ENCODE peak calls at places on chromosomes 5 and 9, in seven cellular contexts. One of them, this sample, is unnamed.

GRCh38 chr5:113270081-113270480 is 164.7 kb downstream of the TSSK1B start:
- DNase-seq in HFFc6: no peak
- DNase-seq in foreskin keratinocyte: no peak
- DNase-seq in heart left ventricle: no peak
- DNase-seq in GM20000: no peak
- DNase-seq in CD4-positive, alpha-beta T cell: no peak
- DNase-seq in endothelial cell of umbilical vein: peak
- DNase-seq in this sample: no peak

GRCh38 chr5:54862036-54862435 is 123.4 kb downstream of the ESM1 start:
- DNase-seq in heart left ventricle: no peak
- DNase-seq in foreskin keratinocyte: no peak
- DNase-seq in endothelial cell of umbilical vein: no peak
- DNase-seq in HFFc6: no peak
- DNase-seq in CD4-positive, alpha-beta T cell: no peak
- DNase-seq in GM20000: no peak
- DNase-seq in this sample: no peak

GRCh38 chr5:158754018-158754514 is 345.6 kb downstream of the EBF1 start:
- DNase-seq in HFFc6: peak
- DNase-seq in heart left ventricle: no peak
- DNase-seq in GM20000: no peak
- DNase-seq in endothelial cell of umbilical vein: no peak
- DNase-seq in CD4-positive, alpha-beta T cell: no peak
- DNase-seq in foreskin keratinocyte: no peak
- DNase-seq in this sample: no peak

GRCh38 chr5:28766565-28767158 is 1728.3 kb upstream of the CDH9 start:
- DNase-seq in heart left ventricle: no peak
- DNase-seq in HFFc6: peak
- DNase-seq in endothelial cell of umbilical vein: peak
- DNase-seq in CD4-positive, alpha-beta T cell: no peak
- DNase-seq in foreskin keratinocyte: peak
- DNase-seq in GM20000: no peak
- DNase-seq in this sample: no peak

GRCh38 chr9:110994771-110995241 is 43.5 kb downstream of the LPAR1 start:
- DNase-seq in HFFc6: peak
- DNase-seq in endothelial cell of umbilical vein: no peak
- DNase-seq in foreskin keratinocyte: no peak
- DNase-seq in heart left ventricle: no peak
- DNase-seq in GM20000: no peak
- DNase-seq in CD4-positive, alpha-beta T cell: no peak
- DNase-seq in this sample: no peak

GRCh38 chr5:124315746-124316415 is 430.6 kb downstream of the ZNF608 start:
- DNase-seq in HFFc6: no peak
- DNase-seq in endothelial cell of umbilical vein: no peak
- DNase-seq in heart left ventricle: no peak
- DNase-seq in CD4-positive, alpha-beta T cell: no peak
- DNase-seq in foreskin keratinocyte: peak
- DNase-seq in GM20000: no peak
- DNase-seq in this sample: no peak

GRCh38 chr5:37717613-37718431 is 122.0 kb downstream of the GDNF start:
- DNase-seq in HFFc6: peak
- DNase-seq in GM20000: no peak
- DNase-seq in CD4-positive, alpha-beta T cell: no peak
- DNase-seq in heart left ventricle: peak
- DNase-seq in foreskin keratinocyte: peak
- DNase-seq in endothelial cell of umbilical vein: peak
- DNase-seq in this sample: no peak

GRCh38 chr9:88197016-88197415 is 58.7 kb upstream of the SPATA31C2 start:
- DNase-seq in HFFc6: peak
- DNase-seq in CD4-positive, alpha-beta T cell: no peak
- DNase-seq in GM20000: no peak
- DNase-seq in foreskin keratinocyte: peak
- DNase-seq in endothelial cell of umbilical vein: no peak
- DNase-seq in heart left ventricle: no peak
- DNase-seq in this sample: no peak

GRCh38 chr5:169933127-169933526 is 47.2 kb downstream of the INSYN2B start:
- DNase-seq in CD4-positive, alpha-beta T cell: no peak
- DNase-seq in GM20000: no peak
- DNase-seq in HFFc6: no peak
- DNase-seq in heart left ventricle: no peak
- DNase-seq in endothelial cell of umbilical vein: no peak
- DNase-seq in foreskin keratinocyte: no peak
- DNase-seq in this sample: no peak

GRCh38 chr9:35920004-35920658 is 10.8 kb downstream of the SPAAR start:
- DNase-seq in CD4-positive, alpha-beta T cell: no peak
- DNase-seq in HFFc6: no peak
- DNase-seq in foreskin keratinocyte: no peak
- DNase-seq in heart left ventricle: no peak
- DNase-seq in GM20000: no peak
- DNase-seq in endothelial cell of umbilical vein: no peak
- DNase-seq in this sample: no peak

GRCh38 chr9:105459329-105459728 is 11.5 kb downstream of the FSD1L start:
- DNase-seq in GM20000: no peak
- DNase-seq in foreskin keratinocyte: no peak
- DNase-seq in HFFc6: no peak
- DNase-seq in CD4-positive, alpha-beta T cell: no peak
- DNase-seq in heart left ventricle: no peak
- DNase-seq in endothelial cell of umbilical vein: no peak
- DNase-seq in this sample: no peak

GRCh38 chr5:126456217-126456616 is 33.0 kb downstream of the GRAMD2B start:
- DNase-seq in GM20000: no peak
- DNase-seq in heart left ventricle: no peak
- DNase-seq in HFFc6: no peak
- DNase-seq in endothelial cell of umbilical vein: no peak
- DNase-seq in CD4-positive, alpha-beta T cell: no peak
- DNase-seq in foreskin keratinocyte: no peak
- DNase-seq in this sample: no peak

GRCh38 chr5:66863343-66864170 is 267.4 kb downstream of the MAST4 start:
- DNase-seq in heart left ventricle: no peak
- DNase-seq in CD4-positive, alpha-beta T cell: no peak
- DNase-seq in HFFc6: no peak
- DNase-seq in GM20000: no peak
- DNase-seq in foreskin keratinocyte: no peak
- DNase-seq in endothelial cell of umbilical vein: no peak
- DNase-seq in this sample: no peak

GRCh38 chr9:70805953-70806352 is 315.5 kb downstream of the TRPM3 start:
- DNase-seq in HFFc6: no peak
- DNase-seq in foreskin keratinocyte: no peak
- DNase-seq in heart left ventricle: no peak
- DNase-seq in GM20000: no peak
- DNase-seq in endothelial cell of umbilical vein: no peak
- DNase-seq in CD4-positive, alpha-beta T cell: no peak
- DNase-seq in this sample: no peak

GRCh38 chr5:140828402-140828737 is 610 bp downstream of the PCDHA6 start:
- DNase-seq in heart left ventricle: no peak
- DNase-seq in CD4-positive, alpha-beta T cell: no peak
- DNase-seq in endothelial cell of umbilical vein: no peak
- DNase-seq in HFFc6: no peak
- DNase-seq in GM20000: no peak
- DNase-seq in foreskin keratinocyte: no peak
- DNase-seq in this sample: no peak

GRCh38 chr5:113902917-113903681 is 389.6 kb downstream of the YTHDC2 start:
- DNase-seq in HFFc6: no peak
- DNase-seq in heart left ventricle: no peak
- DNase-seq in CD4-positive, alpha-beta T cell: no peak
- DNase-seq in endothelial cell of umbilical vein: no peak
- DNase-seq in GM20000: no peak
- DNase-seq in foreskin keratinocyte: no peak
- DNase-seq in this sample: no peak

GRCh38 chr9:33250458-33250995 is 10.6 kb downstream of the SPINK4 start:
- DNase-seq in GM20000: no peak
- DNase-seq in HFFc6: peak
- DNase-seq in endothelial cell of umbilical vein: no peak
- DNase-seq in foreskin keratinocyte: peak
- DNase-seq in CD4-positive, alpha-beta T cell: no peak
- DNase-seq in heart left ventricle: no peak
- DNase-seq in this sample: no peak

GRCh38 chr5:91339053-91339710 is 43.9 kb downstream of the ARRDC3 start:
- DNase-seq in CD4-positive, alpha-beta T cell: no peak
- DNase-seq in HFFc6: no peak
- DNase-seq in heart left ventricle: no peak
- DNase-seq in endothelial cell of umbilical vein: peak
- DNase-seq in GM20000: no peak
- DNase-seq in foreskin keratinocyte: no peak
- DNase-seq in this sample: no peak

GRCh38 chr5:16866795-16867584 is 69.1 kb downstream of the MYO10 start:
- DNase-seq in endothelial cell of umbilical vein: no peak
- DNase-seq in CD4-positive, alpha-beta T cell: no peak
- DNase-seq in GM20000: no peak
- DNase-seq in foreskin keratinocyte: no peak
- DNase-seq in heart left ventricle: no peak
- DNase-seq in HFFc6: no peak
- DNase-seq in this sample: no peak

GRCh38 chr9:94014845-94015244 is 59.7 kb upstream of the BARX1 start:
- DNase-seq in foreskin keratinocyte: no peak
- DNase-seq in GM20000: no peak
- DNase-seq in CD4-positive, alpha-beta T cell: no peak
- DNase-seq in endothelial cell of umbilical vein: no peak
- DNase-seq in heart left ventricle: no peak
- DNase-seq in HFFc6: no peak
- DNase-seq in this sample: no peak

GRCh38 chr5:166507810-166508419 is 1783.5 kb upstream of the WWC1 start:
- DNase-seq in endothelial cell of umbilical vein: no peak
- DNase-seq in heart left ventricle: no peak
- DNase-seq in CD4-positive, alpha-beta T cell: no peak
- DNase-seq in GM20000: no peak
- DNase-seq in foreskin keratinocyte: no peak
- DNase-seq in HFFc6: no peak
- DNase-seq in this sample: no peak

GRCh38 chr5:56734066-56734766 is 81.1 kb upstream of the MAP3K1 start:
- DNase-seq in foreskin keratinocyte: no peak
- DNase-seq in endothelial cell of umbilical vein: no peak
- DNase-seq in GM20000: no peak
- DNase-seq in CD4-positive, alpha-beta T cell: no peak
- DNase-seq in heart left ventricle: no peak
- DNase-seq in HFFc6: no peak
- DNase-seq in this sample: no peak

GRCh38 chr5:125668904-125669303 is 754.3 kb upstream of the GRAMD2B start:
- DNase-seq in foreskin keratinocyte: peak
- DNase-seq in heart left ventricle: no peak
- DNase-seq in endothelial cell of umbilical vein: peak
- DNase-seq in HFFc6: no peak
- DNase-seq in CD4-positive, alpha-beta T cell: no peak
- DNase-seq in GM20000: no peak
- DNase-seq in this sample: no peak

GRCh38 chr5:69519285-69519684 is 26.7 kb downstream of the OCLN start:
- DNase-seq in foreskin keratinocyte: no peak
- DNase-seq in CD4-positive, alpha-beta T cell: no peak
- DNase-seq in HFFc6: no peak
- DNase-seq in endothelial cell of umbilical vein: no peak
- DNase-seq in heart left ventricle: no peak
- DNase-seq in GM20000: no peak
- DNase-seq in this sample: no peak

GRCh38 chr5:102617187-102617856 is 118.5 kb upstream of the SLCO6A1 start:
- DNase-seq in heart left ventricle: no peak
- DNase-seq in GM20000: no peak
- DNase-seq in HFFc6: no peak
- DNase-seq in CD4-positive, alpha-beta T cell: no peak
- DNase-seq in foreskin keratinocyte: no peak
- DNase-seq in endothelial cell of umbilical vein: no peak
- DNase-seq in this sample: no peak

GRCh38 chr5:103271570-103272289 is 13.2 kb downstream of the MACIR start:
- DNase-seq in heart left ventricle: no peak
- DNase-seq in HFFc6: no peak
- DNase-seq in foreskin keratinocyte: no peak
- DNase-seq in GM20000: no peak
- DNase-seq in endothelial cell of umbilical vein: peak
- DNase-seq in CD4-positive, alpha-beta T cell: no peak
- DNase-seq in this sample: no peak

GRCh38 chr9:8186553-8186952 is 387.0 kb upstream of the DMAC1 start:
- DNase-seq in HFFc6: no peak
- DNase-seq in CD4-positive, alpha-beta T cell: no peak
- DNase-seq in GM20000: no peak
- DNase-seq in heart left ventricle: no peak
- DNase-seq in endothelial cell of umbilical vein: no peak
- DNase-seq in foreskin keratinocyte: no peak
- DNase-seq in this sample: no peak

GRCh38 chr9:131478421-131478868 is 24.3 kb upstream of the POMT1 start:
- DNase-seq in GM20000: peak
- DNase-seq in endothelial cell of umbilical vein: peak
- DNase-seq in heart left ventricle: peak
- DNase-seq in HFFc6: no peak
- DNase-seq in CD4-positive, alpha-beta T cell: peak
- DNase-seq in foreskin keratinocyte: no peak
- DNase-seq in this sample: peak

GRCh38 chr9:134916161-134916665 is 1.5 kb downstream of the FCN1 start:
- DNase-seq in CD4-positive, alpha-beta T cell: no peak
- DNase-seq in endothelial cell of umbilical vein: no peak
- DNase-seq in GM20000: no peak
- DNase-seq in heart left ventricle: no peak
- DNase-seq in foreskin keratinocyte: no peak
- DNase-seq in HFFc6: no peak
- DNase-seq in this sample: no peak

GRCh38 chr5:124477002-124477546 is 269.4 kb downstream of the ZNF608 start:
- DNase-seq in GM20000: no peak
- DNase-seq in HFFc6: no peak
- DNase-seq in heart left ventricle: no peak
- DNase-seq in endothelial cell of umbilical vein: no peak
- DNase-seq in CD4-positive, alpha-beta T cell: no peak
- DNase-seq in foreskin keratinocyte: no peak
- DNase-seq in this sample: no peak

GRCh38 chr5:62460578-62460983 is 48.0 kb downstream of the IPO11 start:
- DNase-seq in endothelial cell of umbilical vein: peak
- DNase-seq in heart left ventricle: no peak
- DNase-seq in HFFc6: peak
- DNase-seq in GM20000: peak
- DNase-seq in foreskin keratinocyte: peak
- DNase-seq in CD4-positive, alpha-beta T cell: no peak
- DNase-seq in this sample: peak